ENCODE peak calls at places on chromosomes 2 and 18, in four cellular contexts. One of them, this sample, is unnamed.

GRCh38 chr2:240812721-240813120 is 7.3 kb downstream of the KIF1A start:
- DNase-seq in GM20000: no peak
- DNase-seq in aorta: peak; percentile 67
- DNase-seq in suprapubic skin: peak; percentile 55
- DNase-seq in this sample: no peak

GRCh38 chr2:85650456-85650855 is 17.5 kb downstream of the SFTPB start:
- DNase-seq in GM20000: no peak
- DNase-seq in aorta: no peak
- DNase-seq in suprapubic skin: no peak
- DNase-seq in this sample: no peak

GRCh38 chr2:121480826-121481225 is 49.9 kb upstream of the RNU4ATAC start:
- DNase-seq in GM20000: no peak
- DNase-seq in aorta: no peak
- DNase-seq in suprapubic skin: no peak
- DNase-seq in this sample: no peak

GRCh38 chr18:33146009-33146408 is 294.5 kb downstream of the CCDC178 start:
- DNase-seq in GM20000: no peak
- DNase-seq in aorta: no peak
- DNase-seq in suprapubic skin: no peak
- DNase-seq in this sample: no peak

GRCh38 chr2:200778038-200778437 is 33.7 kb upstream of the BZW1 start:
- DNase-seq in GM20000: no peak
- DNase-seq in aorta: no peak
- DNase-seq in suprapubic skin: no peak
- DNase-seq in this sample: no peak

GRCh38 chr2:2095360-2096093 is 235.5 kb downstream of the MYT1L start:
- DNase-seq in GM20000: no peak
- DNase-seq in aorta: no peak
- DNase-seq in suprapubic skin: no peak
- DNase-seq in this sample: no peak

GRCh38 chr2:186059096-186059495 is 320.5 kb downstream of the FSIP2 start:
- DNase-seq in GM20000: no peak
- DNase-seq in aorta: no peak
- DNase-seq in suprapubic skin: no peak
- DNase-seq in this sample: no peak

GRCh38 chr2:144140896-144141295 is 379.0 kb downstream of the ZEB2 start:
- DNase-seq in GM20000: no peak
- DNase-seq in aorta: no peak
- DNase-seq in suprapubic skin: no peak
- DNase-seq in this sample: no peak

GRCh38 chr2:30406853-30407252 is 40.2 kb upstream of the LCLAT1 start:
- DNase-seq in GM20000: no peak
- DNase-seq in aorta: no peak
- DNase-seq in suprapubic skin: no peak
- DNase-seq in this sample: no peak

GRCh38 chr2:229340086-229340760 is 69.1 kb upstream of the PID1 start:
- DNase-seq in GM20000: no peak
- DNase-seq in aorta: no peak
- DNase-seq in suprapubic skin: no peak
- DNase-seq in this sample: no peak

This sample was measured in right lobe of liver.